ENCODE peak calls at places on chromosome 9, in seven cellular contexts. P is mammary epithelial cell; D is IMR-90; Z is esophagus muscularis mucosa; U is psoas muscle; O is CD8-positive, alpha-beta memory T cell; M is mesenchymal stem cell. S is an unnamed sample. For H3K27me3, the result is how much of the 10 kb centered on the place peaks cover.

GRCh38 chr9:35603506-35603985 is 1.5 kb upstream of the TESK1 start:
- DNase-seq in M (no peak), Z (peak), U (peak), D (peak), P (peak), O (no peak), S (peak)

GRCh38 chr9:109150925-109151547 is 16.0 kb downstream of the FRRS1L start:
- DNase-seq in U (no peak), M (no peak), P (no peak), O (no peak), Z (peak), D (no peak), S (no peak)

GRCh38 chr9:15277400-15278137 is 29.4 kb downstream of the TTC39B start:
- DNase-seq in U (no peak), O (no peak), D (peak), P (peak), M (peak), Z (no peak), S (no peak)

GRCh38 chr9:131027872-131028179 is 18.9 kb downstream of the LAMC3 start:
- DNase-seq in M (no peak), U (no peak), P (no peak), D (no peak), Z (no peak), O (no peak), S (no peak)

GRCh38 chr9:91298304-91298703 is 63.4 kb downstream of the AUH start:
- DNase-seq in O (no peak), Z (no peak), D (peak), M (no peak), U (no peak), P (peak), S (no peak)

GRCh38 chr9:22457448-22457847 is 10.8 kb downstream of the DMRTA1 start:
- DNase-seq in U (no peak), O (no peak), M (no peak), D (no peak), Z (no peak), P (no peak), S (no peak)

GRCh38 chr9:98781588-98782383 is 14.6 kb downstream of the ANKS6 start:
- DNase-seq in O (no peak), U (no peak), D (no peak), P (peak), M (no peak), Z (peak), S (no peak)

GRCh38 chr9:113261917-113262671 is 13.3 kb downstream of the CDC26 start:
- DNase-seq in U (no peak), Z (no peak), D (no peak), O (no peak), P (peak), M (no peak), S (no peak)

GRCh38 chr9:126366366-126367011 is 39.9 kb downstream of the MVB12B start:
- DNase-seq in M (no peak), D (no peak), Z (no peak), U (no peak), P (no peak), O (no peak), S (no peak)

GRCh38 chr9:36995927-36996471 is 38.1 kb downstream of the PAX5 start:
- DNase-seq in U (peak), D (peak), Z (no peak), O (peak), P (peak), M (peak), S (peak)

GRCh38 chr9:655875-656274 is 185.6 kb upstream of the DMRT1 start:
- DNase-seq in O (no peak), U (peak), M (no peak), Z (no peak), D (no peak), P (peak), S (peak)

GRCh38 chr9:38621434-38622082 is 1.2 kb upstream of the ANKRD18A start:
- DNase-seq in D (no peak), P (peak), Z (peak), U (peak), O (peak), M (no peak), S (peak)
- H3K27me3 ChIP-seq in D (under half), P (under half), Z (half or more), U (under half), O (under half), M (half or more), S (under half)

GRCh38 chr9:137145731-137146526 is 7.0 kb downstream of the GRIN1 start:
- DNase-seq in U (no peak), Z (no peak), O (no peak), P (no peak), M (no peak), D (no peak), S (no peak)
- H3K27me3 ChIP-seq in U (under half), Z (half or more), O (under half), P (under half), M (half or more), D (under half), S (under half)

DNA sequence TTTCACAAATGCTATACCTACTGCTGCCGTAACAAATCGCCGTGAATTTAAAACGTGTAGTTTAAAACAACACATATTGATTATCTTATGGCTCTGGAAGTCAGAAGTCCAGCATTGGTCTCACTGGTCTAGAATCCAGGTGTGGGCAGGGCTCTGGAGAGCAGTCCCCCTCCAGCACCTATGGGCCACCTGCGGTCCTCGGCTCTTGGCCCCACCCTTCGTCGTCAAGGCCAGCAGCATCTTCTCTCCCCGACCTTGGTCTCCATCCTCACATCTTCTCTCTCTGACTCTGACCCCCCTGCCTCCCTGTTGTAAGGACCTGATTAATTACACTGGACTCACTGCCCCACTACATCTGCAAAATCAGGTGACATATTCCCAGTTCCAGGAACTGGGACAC is 106.4 kb upstream of the COL5A1 start:
- DNase-seq in P (no peak), U (no peak), M (no peak), D (no peak), O (no peak), Z (no peak), S (no peak)
- H3K27me3 ChIP-seq in P (under half), U (under half), M (under half), D (under half), O (under half), Z (under half), S (under half)

GRCh38 chr9:136743639-136744211 is 985 bp upstream of the LCN10 start:
- DNase-seq in M (no peak), Z (no peak), P (no peak), O (no peak), U (no peak), D (no peak), S (no peak)
- H3K27me3 ChIP-seq in M (half or more), Z (half or more), P (under half), O (under half), U (under half), D (half or more), S (under half)

S was measured in right lobe of liver.